ENCODE peak calls at places on chromosome 6, in five cellular contexts. V is body of pancreas, Y is upper lobe of left lung, Q is nephron progenitor cell, T is breast epithelium. W is an unnamed sample.
A peak's percentile ranks its signal among the peaks of the same experiment; 100 is the strongest.

GRCh38 chr6:21831531-21832291 is 238.2 kb downstream of the SOX4 start:
- DNase-seq in Q (peak; percentile 12), T (no peak), Y (no peak), V (no peak), W (no peak)

GRCh38 chr6:41200901-41201783 is at the start of gene TREML2:
- DNase-seq in T (no peak), Q (no peak), V (no peak), Y (peak; percentile 57), W (no peak)

GRCh38 chr6:19303381-19303780 is 533.8 kb upstream of the ID4 start:
- DNase-seq in T (no peak), Q (no peak), Y (peak; percentile 28), V (peak; percentile 14), W (no peak)

GRCh38 chr6:82551831-82552230 is 188.2 kb downstream of the TPBG start:
- DNase-seq in V (no peak), Q (no peak), Y (no peak), T (no peak), W (no peak)

GRCh38 chr6:73452107-73452461 is at the start of gene CGAS:
- DNase-seq in Q (no peak), Y (peak; percentile 91), T (peak; percentile 56), V (peak; percentile 68), W (no peak)

GRCh38 chr6:144922120-144922722 is 637.1 kb downstream of the UTRN start:
- DNase-seq in T (no peak), V (no peak), Y (peak; percentile 22), Q (no peak), W (no peak)

GRCh38 chr6:39347906-39348585 is 25.5 kb upstream of the KCNK16 start:
- DNase-seq in Q (peak; percentile 84), V (peak; percentile 87), Y (peak; percentile 69), T (peak; percentile 69), W (peak; percentile 80)

GRCh38 chr6:11021003-11021402 is 23.1 kb downstream of the ELOVL2 start:
- DNase-seq in T (no peak), Y (no peak), Q (no peak), V (no peak), W (no peak)

GRCh38 chr6:47335456-47335855 is 25.8 kb upstream of the TNFRSF21 start:
- DNase-seq in Y (no peak), V (no peak), T (no peak), Q (no peak), W (no peak)

GRCh38 chr6:111260570-111261298 is 173.4 kb downstream of the SLC16A10 start:
- DNase-seq in Q (no peak), T (no peak), V (no peak), Y (no peak), W (no peak)

GRCh38 chr6:33904050-33904827 is 100.4 kb upstream of the MLN start:
- DNase-seq in V (peak; percentile 36), T (no peak), Q (peak; percentile 26), Y (peak; percentile 24), W (no peak)

GRCh38 chr6:21747441-21747840 is 153.9 kb downstream of the SOX4 start:
- DNase-seq in Q (no peak), Y (no peak), T (no peak), V (no peak), W (no peak)

GRCh38 chr6:150899231-150899630 is 33.7 kb downstream of the MTHFD1L start:
- DNase-seq in V (no peak), T (no peak), Q (no peak), Y (no peak), W (no peak)

GRCh38 chr6:112383191-112383590 is 36.1 kb downstream of the RFPL4B start:
- DNase-seq in T (no peak), Q (no peak), Y (no peak), V (no peak), W (no peak)

GRCh38 chr6:90502866-90503407 is 83.9 kb downstream of the MAP3K7 start:
- DNase-seq in Y (no peak), V (no peak), Q (no peak), T (no peak), W (no peak)

GRCh38 chr6:137738197-137738596 is 128.9 kb upstream of the TNFAIP3 start:
- DNase-seq in V (no peak), Y (no peak), T (no peak), Q (no peak), W (no peak)

GRCh38 chr6:55918639-55919038 is 43.2 kb upstream of the BMP5 start:
- DNase-seq in Q (no peak), T (no peak), V (no peak), Y (no peak), W (no peak)

GRCh38 chr6:157143885-157144795 is 179.2 kb downstream of the TMEM242 start:
- DNase-seq in Y (no peak), T (no peak), V (no peak), Q (no peak), W (no peak)

GRCh38 chr6:89302936-89303335 is 12.2 kb downstream of the GABRR2 start:
- DNase-seq in Q (no peak), Y (no peak), V (no peak), T (no peak), W (no peak)

GRCh38 chr6:10579803-10580202 is 58.7 kb downstream of the GCNT2 start:
- DNase-seq in Q (no peak), V (no peak), Y (no peak), T (no peak), W (no peak)

GRCh38 chr6:74891358-74891811 is 314.5 kb downstream of the COL12A1 start:
- DNase-seq in Y (no peak), V (no peak), T (no peak), Q (no peak), W (no peak)

GRCh38 chr6:126963077-126963809 is 155.2 kb upstream of the RSPO3 start:
- DNase-seq in Q (no peak), V (no peak), Y (no peak), T (no peak), W (no peak)

GRCh38 chr6:4941782-4942672 is 61.8 kb downstream of the RPP40 start:
- DNase-seq in Q (no peak), V (peak; percentile 18), T (no peak), Y (peak; percentile 45), W (no peak)

GRCh38 chr6:166710084-166710483 is 83.0 kb upstream of the RPS6KA2 start:
- DNase-seq in V (no peak), T (no peak), Y (no peak), Q (no peak), W (no peak)

GRCh38 chr6:125421853-125422252 is 120.1 kb upstream of the HDDC2 start:
- DNase-seq in Q (peak; percentile 56), V (no peak), Y (no peak), T (no peak), W (no peak)

GRCh38 chr6:124984668-124985338 is 22.6 kb downstream of the RNF217 start:
- DNase-seq in Y (no peak), T (no peak), Q (no peak), V (no peak), W (no peak)

GRCh38 chr6:168125429-168126001 is 46.5 kb upstream of the FRMD1 start:
- DNase-seq in T (peak; percentile 40), Q (no peak), Y (peak; percentile 14), V (no peak), W (peak; percentile 63)

GRCh38 chr6:23213193-23213592 is 643.8 kb downstream of the HDGFL1 start:
- DNase-seq in T (no peak), Y (no peak), Q (no peak), V (no peak), W (no peak)

GRCh38 chr6:52573295-52573694 is 3.6 kb downstream of the TRAM2 start:
- DNase-seq in V (no peak), Y (no peak), Q (peak; percentile 16), T (no peak), W (no peak)

GRCh38 chr6:55108469-55109130 is 65.7 kb upstream of the HCRTR2 start:
- DNase-seq in Q (no peak), Y (no peak), T (no peak), V (no peak), W (no peak)

GRCh38 chr6:34888874-34889555 is at the start of gene ANKS1A:
- DNase-seq in Y (peak; percentile 90), V (peak; percentile 94), T (peak; percentile 88), Q (peak; percentile 84), W (peak; percentile 91)

GRCh38 chr6:49409951-49410542 is 53.0 kb downstream of the MMUT start:
- DNase-seq in Q (peak; percentile 84), Y (peak; percentile 32), T (peak; percentile 68), V (peak; percentile 86), W (peak; percentile 74)

GRCh38 chr6:122789078-122789861 is at the start of gene SMPDL3A:
- DNase-seq in T (peak; percentile 55), Q (peak; percentile 84), V (peak; percentile 83), Y (peak; percentile 71), W (peak; percentile 84)

GRCh38 chr6:27650620-27651370 is 177.9 kb upstream of the ZNF184 start:
- DNase-seq in V (peak; percentile 29), T (no peak), Q (peak; percentile 79), Y (no peak), W (no peak)

GRCh38 chr6:73580247-73581149 is 59.7 kb upstream of the EEF1A1 start:
- DNase-seq in V (peak; percentile 64), Q (peak; percentile 62), T (peak; percentile 83), Y (peak; percentile 86), W (peak; percentile 81)

GRCh38 chr6:16403831-16404230 is 165.4 kb downstream of the GMPR start:
- DNase-seq in Y (no peak), V (no peak), Q (no peak), T (no peak), W (no peak)

GRCh38 chr6:143700684-143701342 is 23.0 kb downstream of the PHACTR2 start:
- DNase-seq in Y (no peak), V (no peak), Q (no peak), T (no peak), W (no peak)
- TF ChIP-seq CTCF in Y (no peak), V (no peak), Q (no peak), T (no peak), W (no peak)

DNA sequence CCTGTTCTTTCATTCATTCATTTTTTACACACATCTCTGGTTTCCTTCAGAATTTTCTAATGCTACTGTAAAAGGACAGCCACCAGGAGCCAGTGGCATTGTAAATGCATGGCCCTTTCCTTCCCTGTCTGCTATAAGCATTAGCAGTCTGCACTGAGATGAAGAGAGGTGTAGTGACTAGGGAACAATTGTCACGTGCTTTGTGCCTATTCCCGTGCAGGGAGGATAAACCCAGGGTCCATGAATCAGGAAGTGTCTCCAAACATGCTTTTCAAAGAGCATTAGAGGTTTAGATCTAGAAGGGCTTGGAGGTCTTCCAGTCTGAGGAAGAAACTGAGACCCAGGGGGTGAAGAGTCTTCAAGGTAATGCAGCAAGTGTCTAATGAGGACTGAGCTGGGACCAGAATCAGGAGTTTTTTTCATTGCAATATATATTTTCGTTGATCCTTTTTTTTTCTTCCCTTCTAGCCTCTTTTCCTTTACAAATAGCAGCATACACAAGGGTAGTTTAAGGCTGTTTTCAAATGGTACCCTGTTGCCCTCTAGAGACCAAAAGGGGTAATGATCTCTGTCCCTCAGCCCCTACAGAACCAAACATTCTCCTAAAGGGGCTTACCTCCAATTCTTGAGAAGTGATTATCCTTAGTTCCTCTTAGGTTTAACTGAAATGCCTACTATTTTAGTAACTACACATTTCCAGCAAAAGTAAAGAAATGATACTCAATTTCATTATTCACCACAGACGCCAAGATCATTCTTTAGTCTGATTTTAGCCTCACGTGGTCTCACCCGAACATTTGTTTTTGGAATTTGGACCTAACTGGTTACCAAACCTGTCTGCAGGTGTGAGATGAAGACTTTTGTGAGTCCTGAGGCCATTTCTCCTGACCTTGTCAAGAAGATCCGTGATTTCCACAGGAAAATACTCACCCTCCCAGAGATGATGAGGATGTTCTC is 6.6 kb downstream of the TRIM15 start:
- DNase-seq in Y (no peak), T (no peak), Q (no peak), V (no peak), W (no peak)
- TF ChIP-seq CTCF in Y (peak; percentile 75), T (peak; percentile 74), Q (peak; percentile 71), V (peak; percentile 67), W (peak; percentile 78)

GRCh38 chr6:164106345-164106769 is 691.8 kb downstream of the QKI start:
- DNase-seq in T (no peak), V (no peak), Y (no peak), Q (peak; percentile 43), W (no peak)
- TF ChIP-seq CTCF in T (no peak), V (no peak), Y (peak; percentile 29), Q (peak; percentile 44), W (peak; percentile 70)

GRCh38 chr6:108145639-108146038 is 20.2 kb upstream of the NR2E1 start:
- DNase-seq in T (no peak), Y (no peak), V (no peak), Q (no peak), W (no peak)
- TF ChIP-seq CTCF in T (no peak), Y (no peak), V (no peak), Q (peak; percentile 21), W (peak; percentile 62)